ENCODE peak calls at places on chromosomes 6 and 20, in ten cellular contexts. R is tibial nerve, M is right lobe of liver, K is prostate gland, T is HepG2, D is IMR-90, Q is psoas muscle, Y is A549, A is PC-9, C is tibial artery. I is an unnamed sample.

GRCh38 chr20:20079102-20079784 is 26.9 kb downstream of the CFAP61 start:
- DNase-seq in R (no peak), M (no peak), K (no peak), T (peak; percentile 16), D (no peak), Q (no peak), Y (no peak), A (no peak), C (no peak), I (no peak)

GRCh38 chr20:63891061-63892002 is 3.6 kb upstream of the DNAJC5 start:
- DNase-seq in R (no peak), M (no peak), K (no peak), T (no peak), D (no peak), Q (no peak), Y (no peak), A (no peak), C (no peak), I (no peak)

GRCh38 chr6:40922281-40922680 is 116.7 kb downstream of the UNC5CL start:
- DNase-seq in R (no peak), M (no peak), K (no peak), T (no peak), D (peak; percentile 46), Q (no peak), Y (no peak), A (no peak), C (no peak), I (no peak)

GRCh38 chr6:156719395-156719719 is 57.8 kb upstream of the ARID1B start:
- DNase-seq in R (no peak), M (no peak), K (no peak), T (no peak), D (no peak), Q (no peak), Y (no peak), A (no peak), C (no peak), I (no peak)

GRCh38 chr6:45420083-45420908 is 42.6 kb upstream of the SUPT3H start:
- DNase-seq in R (no peak), M (no peak), K (peak; percentile 7), T (no peak), D (peak; percentile 64), Q (no peak), Y (no peak), A (no peak), C (no peak), I (peak; percentile 65)

GRCh38 chr6:16126881-16127280 is 2.0 kb upstream of the MYLIP start:
- DNase-seq in R (no peak), M (no peak), K (no peak), T (no peak), D (no peak), Q (no peak), Y (no peak), A (no peak), C (no peak), I (no peak)

GRCh38 chr6:135423649-135424128 is 73.9 kb downstream of the AHI1 start:
- DNase-seq in R (no peak), M (no peak), K (no peak), T (peak; percentile 52), D (peak; percentile 59), Q (no peak), Y (peak; percentile 8), A (no peak), C (no peak), I (no peak)

GRCh38 chr6:101918476-101918875 is 525.0 kb downstream of the GRIK2 start:
- DNase-seq in R (no peak), M (no peak), K (no peak), T (no peak), D (no peak), Q (no peak), Y (no peak), A (no peak), C (no peak), I (no peak)

GRCh38 chr20:53578492-53579222 is 15.0 kb downstream of the ZNF217 start:
- DNase-seq in R (peak; percentile 95), M (peak; percentile 73), K (peak; percentile 86), T (peak; percentile 94), D (peak; percentile 89), Q (no peak), Y (peak; percentile 90), A (peak; percentile 61), C (no peak), I (no peak)

DNA sequence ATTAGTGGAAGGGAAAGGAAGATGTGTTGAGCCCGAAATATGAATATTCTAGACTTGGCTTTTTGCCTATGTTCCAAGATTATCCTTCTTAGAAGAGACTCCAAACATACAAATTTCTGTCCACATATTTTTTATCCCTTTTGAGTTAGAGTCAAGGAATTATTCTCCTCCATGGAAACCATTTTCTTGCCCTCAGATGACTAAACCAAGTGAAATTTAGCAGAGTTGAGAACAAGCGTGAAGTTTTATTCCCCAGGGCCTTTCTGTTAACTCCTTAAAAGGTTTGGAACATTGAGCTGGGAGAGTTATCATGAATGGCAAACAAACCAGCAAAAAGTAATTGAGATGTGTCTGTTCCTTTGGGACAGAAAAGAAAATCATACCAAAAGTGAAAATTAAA is 286.1 kb upstream of the PLCB4 start:
- DNase-seq in R (no peak), M (no peak), K (no peak), T (no peak), D (peak; percentile 43), Q (no peak), Y (no peak), A (no peak), C (no peak), I (no peak)
- H3K27ac ChIP-seq in R (peak overlapping the region; percentile 26), M (no peak overlapping the region), K (no peak overlapping the region), T (no peak overlapping the region), D (no peak overlapping the region), Q (no peak overlapping the region), Y (no peak overlapping the region), A (no peak overlapping the region), C (peak overlapping the region; percentile 78), I (no peak overlapping the region)

DNA sequence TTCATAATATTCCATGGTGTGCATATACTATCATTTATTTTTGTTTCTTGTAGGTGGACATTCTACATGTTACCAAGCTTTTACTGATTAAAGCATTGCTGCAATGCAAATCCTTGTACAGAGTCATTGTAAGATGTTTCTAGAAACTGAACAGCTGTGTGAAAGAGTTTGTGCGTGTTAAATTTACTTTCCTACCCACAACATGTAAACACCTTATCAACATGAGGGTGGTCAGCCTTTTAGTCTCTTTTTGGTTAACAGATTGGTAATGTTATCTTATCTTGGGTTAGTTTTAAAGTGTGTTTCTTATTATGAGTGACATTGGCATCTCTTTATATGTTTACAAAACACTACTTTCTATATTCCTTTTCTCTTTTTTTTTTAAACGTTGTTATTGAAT is 112.4 kb downstream of the TCP11 start:
- DNase-seq in R (no peak), M (no peak), K (no peak), T (no peak), D (no peak), Q (no peak), Y (no peak), A (no peak), C (no peak), I (no peak)
- H3K4me1 ChIP-seq in R (peaks cover 92% of the 10 kb centered on the region), M (no peaks in the 10 kb centered on the region), K (peaks cover 8% of the 10 kb centered on the region), T (peaks cover 19% of the 10 kb centered on the region), D (peaks cover 16% of the 10 kb centered on the region), Q (peaks cover 32% of the 10 kb centered on the region), Y (peaks cover 23% of the 10 kb centered on the region), A (peaks cover 34% of the 10 kb centered on the region), C (no peaks in the 10 kb centered on the region), I (peaks cover 28% of the 10 kb centered on the region)

GRCh38 chr6:130366011-130366963 is at the start of gene TMEM200A:
- DNase-seq in R (peak; percentile 45), M (no peak), K (no peak), T (no peak), D (peak; percentile 51), Q (peak; percentile 33), Y (peak; percentile 6), A (no peak), C (peak; percentile 63), I (peak; percentile 40)
- TF ChIP-seq CTCF in R (no peak), M (no peak), K (no peak), T (peak; percentile 23), D (peak; percentile 43), Q (no peak), Y (no peak), A (no peak), C (no peak), I (no peak)

GRCh38 chr6:1853761-1854160 is 244.0 kb downstream of the FOXC1 start:
- DNase-seq in R (no peak), M (no peak), K (no peak), T (no peak), D (no peak), Q (no peak), Y (no peak), A (no peak), C (no peak), I (no peak)

GRCh38 chr6:1858191-1858590 is 248.5 kb downstream of the FOXC1 start:
- DNase-seq in R (no peak), M (no peak), K (no peak), T (no peak), D (no peak), Q (no peak), Y (no peak), A (no peak), C (no peak), I (no peak)

GRCh38 chr6:1856381-1856780 is 246.7 kb downstream of the FOXC1 start:
- DNase-seq in R (peak; percentile 53), M (no peak), K (peak; percentile 45), T (no peak), D (peak; percentile 75), Q (no peak), Y (no peak), A (no peak), C (no peak), I (no peak)

GRCh38 chr6:1854296-1854695 is 244.6 kb downstream of the FOXC1 start:
- DNase-seq in R (no peak), M (no peak), K (no peak), T (no peak), D (no peak), Q (no peak), Y (no peak), A (no peak), C (no peak), I (no peak)

DNA sequence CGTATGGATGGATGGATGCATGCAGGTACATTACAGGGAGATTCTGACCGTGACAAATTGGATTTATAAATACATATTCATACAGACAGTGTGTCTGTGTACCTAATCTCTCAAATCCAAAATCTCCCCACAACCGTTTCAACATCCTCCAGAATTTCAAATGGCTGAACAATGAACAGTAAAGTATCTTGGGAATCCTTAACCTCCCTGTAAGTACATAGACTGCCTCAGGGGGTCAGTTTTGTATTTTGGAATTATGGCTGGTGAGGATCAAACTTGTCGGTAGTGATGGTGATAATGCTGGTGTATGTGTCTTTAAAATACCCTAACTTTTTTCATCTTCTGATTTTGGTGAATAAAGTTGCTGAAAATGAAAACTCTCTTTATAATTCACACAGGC is 246.2 kb downstream of the FOXC1 start:
- DNase-seq in R (no peak), M (no peak), K (no peak), T (no peak), D (no peak), Q (no peak), Y (no peak), A (no peak), C (no peak), I (no peak)
- H3K27ac ChIP-seq in R (no peak overlapping the region), M (no peak overlapping the region), K (no peak overlapping the region), T (no peak overlapping the region), D (no peak overlapping the region), Q (no peak overlapping the region), Y (no peak overlapping the region), A (no peak overlapping the region), C (no peak overlapping the region), I (no peak overlapping the region)